ENCODE peak calls at places on chromosome 2, in five cellular contexts. M is fibroblast of the conjunctiva, Y is sciatic nerve, X is AG20443, B is activated T-helper 1 cell treated with Interleukin-2 at 50 U/mL for 16 hours. F is an unnamed sample.

GRCh38 chr2:18829331-18829902 is 240.0 kb upstream of the NT5C1B start:
- DNase-seq in M (no peak), Y (no peak), X (peak; percentile 57), B (no peak), F (no peak)

GRCh38 chr2:238970553-238971081 is 122.7 kb downstream of the TWIST2 start:
- DNase-seq in M (peak; percentile 26), Y (peak; percentile 76), X (peak; percentile 91), B (no peak), F (peak; percentile 84)

GRCh38 chr2:36322108-36322507 is 33.5 kb upstream of the CRIM1 start:
- DNase-seq in M (peak; percentile 14), Y (no peak), X (peak; percentile 53), B (no peak), F (no peak)

GRCh38 chr2:227789803-227790202 is 23.8 kb upstream of the CCL20 start:
- DNase-seq in M (no peak), Y (no peak), X (no peak), B (no peak), F (no peak)

GRCh38 chr2:132915812-132916211 is 245.8 kb upstream of the LYPD1 start:
- DNase-seq in M (no peak), Y (no peak), X (no peak), B (no peak), F (no peak)

GRCh38 chr2:168348076-168348475 is 100.7 kb upstream of the STK39 start:
- DNase-seq in M (no peak), Y (no peak), X (peak; percentile 32), B (no peak), F (no peak)

GRCh38 chr2:168056242-168056641 is 191.2 kb downstream of the STK39 start:
- DNase-seq in M (no peak), Y (no peak), X (no peak), B (no peak), F (no peak)

GRCh38 chr2:78418041-78418440 is 607.5 kb upstream of the REG3G start:
- DNase-seq in M (no peak), Y (no peak), X (no peak), B (no peak), F (no peak)

GRCh38 chr2:32436150-32436549 is 79.3 kb downstream of the BIRC6 start:
- DNase-seq in M (no peak), Y (no peak), X (no peak), B (no peak), F (no peak)

GRCh38 chr2:112692914-112693313 is 27.9 kb upstream of the NT5DC4 start:
- DNase-seq in M (no peak), Y (peak; percentile 45), X (no peak), B (no peak), F (no peak)

F was measured in left lung.